ENCODE peak calls at places on chromosomes 4 and X, in ten cellular contexts. V, C, M, D, Z, L, T, N, U and Q are unnamed samples.

GRCh38 chrX:42484233-42484632 is 293.7 kb downstream of the PPP1R2C start:
- DNase-seq in L (no peak), U (no peak), D (no peak), M (no peak), N (no peak), C (no peak), V (no peak), Z (no peak), T (no peak), Q (no peak)

GRCh38 chr4:141580523-141580922 is 55.9 kb upstream of the IL15 start:
- DNase-seq in C (no peak), T (no peak), L (no peak), D (no peak), U (no peak), M (peak), N (no peak), V (no peak), Z (no peak), Q (no peak)

GRCh38 chr4:8646296-8647093 is 53.9 kb downstream of the CPZ start:
- DNase-seq in M (no peak), D (no peak), V (no peak), N (no peak), Z (peak), L (no peak), T (no peak), C (no peak), U (no peak), Q (no peak)

GRCh38 chrX:73401591-73402266 is 45.1 kb upstream of the CDX4 start:
- DNase-seq in D (no peak), M (no peak), V (no peak), C (no peak), Z (no peak), L (no peak), N (no peak), T (no peak), U (no peak), Q (no peak)

GRCh38 chrX:12469296-12469695 is 321.9 kb upstream of the PRPS2 start:
- DNase-seq in V (peak), C (no peak), L (no peak), U (no peak), T (no peak), Z (no peak), D (no peak), N (no peak), M (no peak), Q (no peak)

GRCh38 chr4:139866270-139866962 is 200.8 kb downstream of the MGST2 start:
- DNase-seq in Z (no peak), L (no peak), D (no peak), T (no peak), M (no peak), U (no peak), N (no peak), V (no peak), C (no peak), Q (no peak)

GRCh38 chrX:14697453-14697852 is 168.1 kb downstream of the GLRA2 start:
- DNase-seq in U (peak), D (no peak), L (no peak), M (peak), T (no peak), Z (no peak), V (peak), N (peak), C (peak), Q (peak)

GRCh38 chr4:184383497-184384055 is 90.8 kb downstream of the IRF2 start:
- DNase-seq in D (no peak), C (peak), V (peak), M (peak), L (no peak), Z (peak), N (peak), U (peak), T (no peak), Q (peak)

GRCh38 chr4:1278336-1278670 is 11.4 kb upstream of the MAEA start:
- DNase-seq in C (no peak), D (no peak), V (peak), L (no peak), N (no peak), T (no peak), U (no peak), M (peak), Z (no peak), Q (no peak)

GRCh38 chr4:82852751-82853053 is 38.3 kb downstream of the SEC31A start:
- DNase-seq in T (no peak), N (no peak), V (no peak), L (no peak), C (no peak), U (no peak), Z (no peak), M (no peak), D (no peak), Q (no peak)

GRCh38 chrX:19515615-19516105 is 352 bp upstream of the MAP3K15 start:
- DNase-seq in L (no peak), V (no peak), Z (no peak), T (no peak), N (no peak), C (no peak), M (no peak), U (no peak), D (no peak), Q (no peak)

GRCh38 chr4:29852537-29852936 is 867.6 kb upstream of the PCDH7 start:
- DNase-seq in N (no peak), D (no peak), Z (no peak), C (no peak), T (no peak), M (no peak), V (no peak), L (no peak), U (no peak), Q (no peak)

GRCh38 chrX:3143043-3143799 is 102.0 kb downstream of the ARSF start:
- DNase-seq in Z (no peak), M (no peak), T (no peak), N (no peak), V (no peak), C (no peak), L (no peak), D (no peak), U (no peak), Q (no peak)

GRCh38 chr4:188949608-188950007 is 810.4 kb downstream of the TRIML1 start:
- DNase-seq in L (no peak), U (no peak), T (no peak), C (no peak), M (no peak), D (no peak), N (no peak), Z (no peak), V (no peak), Q (no peak)

GRCh38 chr4:124873361-124874171 is 161.0 kb upstream of the ANKRD50 start:
- DNase-seq in D (no peak), U (no peak), N (no peak), V (no peak), Z (no peak), T (no peak), C (no peak), M (no peak), L (no peak), Q (no peak)
- H3K27ac ChIP-seq in D (no peak), U (no peak), N (no peak), V (no peak), Z (no peak), T (no peak), C (no peak), M (no peak), L (no peak), Q (no peak)

DNA sequence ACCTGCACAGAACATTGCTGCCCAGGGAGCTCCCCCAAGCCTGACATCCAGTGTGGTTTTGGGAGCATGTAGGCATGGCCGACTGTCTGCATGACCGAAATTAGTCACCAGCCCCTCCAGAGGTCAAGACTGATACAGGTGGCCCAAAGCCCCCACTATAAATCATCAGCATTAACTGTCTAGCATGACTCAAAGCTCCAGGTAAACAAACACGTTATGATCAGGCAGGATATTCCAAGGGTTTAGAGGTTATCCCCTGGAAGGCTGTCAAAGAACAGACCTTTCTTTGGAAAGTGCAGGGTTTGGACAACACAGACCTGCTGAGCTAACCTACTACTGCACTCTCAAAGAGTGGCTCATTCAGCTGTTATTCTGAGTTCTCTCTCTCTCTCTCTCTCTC is 2.1 kb upstream of the FAM9A start:
- DNase-seq in Z (no peak), L (no peak), C (no peak), U (no peak), N (no peak), D (no peak), T (no peak), V (no peak), M (no peak), Q (no peak)
- H3K27ac ChIP-seq in Z (no peak), L (no peak), C (no peak), U (no peak), N (no peak), D (no peak), T (no peak), V (no peak), M (no peak), Q (no peak)

DNA sequence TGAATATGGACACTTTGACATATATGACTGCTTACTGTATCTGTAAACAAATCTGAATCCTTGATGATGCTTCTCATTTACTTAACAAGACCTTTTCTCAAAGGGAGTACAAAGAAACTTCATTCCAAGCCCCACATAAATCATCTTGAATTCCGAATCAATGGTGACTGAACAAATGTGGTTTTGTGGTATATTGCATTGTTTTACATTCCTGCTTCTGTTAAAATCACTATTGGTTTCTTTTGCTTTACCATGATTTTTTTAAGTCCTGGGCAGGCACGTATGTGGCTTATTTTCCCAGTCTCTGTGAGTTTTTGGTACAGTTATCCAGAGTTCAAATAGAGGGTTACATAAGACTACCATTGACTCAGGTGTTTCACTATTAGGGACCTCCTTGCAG is 196.3 kb downstream of the GALNTL6 start:
- DNase-seq in N (no peak), Z (no peak), D (no peak), L (no peak), C (no peak), M (no peak), U (no peak), V (no peak), T (no peak), Q (no peak)
- H3K27ac ChIP-seq in N (no peak), Z (no peak), D (no peak), L (no peak), C (no peak), M (no peak), U (no peak), V (no peak), T (no peak), Q (no peak)

DNA sequence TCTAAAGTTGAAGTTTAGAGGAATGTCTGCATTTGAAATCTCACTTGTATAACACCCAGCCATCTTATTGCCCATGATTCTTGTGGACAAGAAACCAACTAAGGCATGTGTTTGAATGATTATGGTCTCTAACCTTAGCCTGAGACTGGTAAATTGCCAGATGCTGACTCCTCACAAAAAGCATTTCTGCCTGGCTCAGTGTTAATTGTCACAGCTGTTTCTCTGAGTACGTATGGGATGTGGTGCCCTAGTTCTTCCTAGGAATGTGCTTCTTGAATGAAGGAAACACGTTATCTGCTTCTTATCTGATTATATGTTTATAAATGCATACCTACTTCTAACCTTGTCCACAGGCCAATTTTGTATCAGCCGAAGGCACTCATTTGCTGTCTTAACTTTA is 63.1 kb upstream of the NDP start:
- DNase-seq in C (peak), U (no peak), M (peak), Z (no peak), V (peak), N (no peak), L (no peak), D (no peak), T (no peak), Q (no peak)
- H3K27ac ChIP-seq in C (no peak), U (no peak), M (no peak), Z (no peak), V (no peak), N (no peak), L (no peak), D (no peak), T (no peak), Q (no peak)

GRCh38 chr4:13704020-13704419 is 76.5 kb upstream of the BOD1L1 start:
- DNase-seq in Z (no peak), C (no peak), U (no peak), V (no peak), N (no peak), L (no peak), D (no peak), T (no peak), M (no peak), Q (no peak)

GRCh38 chr4:13704761-13705160 is 77.2 kb upstream of the BOD1L1 start:
- DNase-seq in L (no peak), U (no peak), Z (no peak), M (no peak), N (no peak), V (peak), D (no peak), C (no peak), T (no peak), Q (no peak)

GRCh38 chr4:13706716-13707115 is 79.2 kb upstream of the BOD1L1 start:
- DNase-seq in C (no peak), N (no peak), U (no peak), Z (no peak), L (no peak), T (no peak), M (no peak), V (peak), D (no peak), Q (no peak)

GRCh38 chr4:13705521-13706035 is 78.1 kb upstream of the BOD1L1 start:
- DNase-seq in D (no peak), T (peak), U (no peak), C (no peak), N (peak), L (no peak), M (no peak), Z (no peak), V (peak), Q (peak)

DNA sequence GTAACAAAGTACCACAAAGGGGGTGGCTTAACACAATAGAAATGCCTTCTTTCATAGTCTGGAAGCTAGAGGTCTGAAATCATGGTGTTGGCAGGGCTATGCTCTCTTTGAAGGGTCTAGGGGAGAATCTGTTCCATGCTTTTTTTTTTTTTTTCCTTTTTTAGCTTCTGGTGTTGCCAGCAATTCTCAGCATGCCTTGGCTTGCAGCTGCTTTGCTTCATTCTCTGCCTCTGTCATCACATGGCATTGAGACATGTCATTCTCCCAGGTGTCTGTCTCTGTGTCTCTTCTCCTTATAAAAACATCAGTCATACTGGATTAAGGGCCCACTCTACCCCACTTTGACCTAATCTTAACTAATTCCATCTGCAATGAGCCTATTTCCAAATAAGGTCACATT is 78.6 kb upstream of the BOD1L1 start:
- DNase-seq in M (no peak), N (no peak), C (no peak), T (no peak), U (no peak), D (no peak), V (peak), L (no peak), Z (no peak), Q (peak)
- H3K27ac ChIP-seq in M (peak), N (no peak), C (peak), T (peak), U (no peak), D (no peak), V (peak), L (no peak), Z (no peak), Q (peak)

GRCh38 chr4:76659103-76659490 is 224.1 kb downstream of the SHROOM3 start:
- DNase-seq in D (no peak), L (no peak), M (no peak), C (peak), T (no peak), V (no peak), U (no peak), N (no peak), Z (no peak), Q (no peak)

GRCh38 chr4:76654796-76655195 is 219.8 kb downstream of the SHROOM3 start:
- DNase-seq in V (no peak), N (no peak), L (no peak), C (no peak), M (peak), T (no peak), Z (no peak), U (no peak), D (no peak), Q (no peak)

GRCh38 chr4:76658231-76659102 is 223.4 kb downstream of the SHROOM3 start:
- DNase-seq in L (no peak), Z (no peak), D (no peak), V (peak), U (peak), N (no peak), T (no peak), C (peak), M (peak), Q (peak)

GRCh38 chr4:76655566-76656479 is 220.8 kb downstream of the SHROOM3 start:
- DNase-seq in M (no peak), N (no peak), D (no peak), U (no peak), T (no peak), L (no peak), V (no peak), C (no peak), Z (no peak), Q (no peak)

DNA sequence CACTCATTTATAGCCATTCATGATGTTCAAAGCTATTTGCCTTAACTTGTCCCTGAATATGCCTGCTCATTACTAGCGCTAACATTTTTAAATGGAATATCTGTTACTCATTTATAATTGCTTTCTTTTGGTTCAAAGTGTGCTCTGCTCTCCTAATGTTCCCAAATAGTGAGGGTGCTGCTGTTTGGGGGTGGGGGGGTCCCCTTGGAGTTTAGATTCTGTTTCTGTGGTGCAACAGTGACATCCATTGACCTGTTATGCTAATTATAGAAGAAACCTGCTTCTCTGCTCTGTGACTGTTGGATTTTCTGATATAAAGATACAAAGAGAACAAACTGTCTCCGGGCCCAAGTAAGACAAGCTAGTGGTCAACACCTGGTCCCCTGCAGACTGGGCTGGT is 222.4 kb downstream of the SHROOM3 start:
- DNase-seq in M (no peak), Z (no peak), T (no peak), D (no peak), U (no peak), V (no peak), L (no peak), C (no peak), N (no peak), Q (no peak)
- H3K27ac ChIP-seq in M (peak), Z (peak), T (no peak), D (no peak), U (peak), V (no peak), L (no peak), C (no peak), N (no peak), Q (no peak)